ENCODE peak calls at places on chromosomes 16 and 17, in four cellular contexts. One of them, this sample, is unnamed.

GRCh38 chr17:66523378-66524174 is 221.2 kb downstream of the PRKCA start:
- DNase-seq in IMR-90: peak
- DNase-seq in H1: no peak
- DNase-seq in H9: no peak
- DNase-seq in this sample: no peak

GRCh38 chr16:58271589-58271988 is 23.2 kb downstream of the PRSS54 start:
- DNase-seq in IMR-90: no peak
- DNase-seq in H1: no peak
- DNase-seq in H9: no peak
- DNase-seq in this sample: no peak

GRCh38 chr17:75440738-75441448 is 15.5 kb upstream of the TMEM94 start:
- DNase-seq in IMR-90: no peak
- DNase-seq in H1: no peak
- DNase-seq in H9: no peak
- DNase-seq in this sample: no peak

GRCh38 chr17:40073454-40074174 is 10.8 kb downstream of the THRA start:
- DNase-seq in IMR-90: no peak
- DNase-seq in H1: no peak
- DNase-seq in H9: no peak
- DNase-seq in this sample: no peak

GRCh38 chr17:76527430-76528111 is 9.9 kb downstream of the CYGB start:
- DNase-seq in IMR-90: peak
- DNase-seq in H1: no peak
- DNase-seq in H9: peak
- DNase-seq in this sample: peak

GRCh38 chr17:81186203-81186602 is 20.2 kb upstream of the AATK start:
- DNase-seq in IMR-90: no peak
- DNase-seq in H1: no peak
- DNase-seq in H9: no peak
- DNase-seq in this sample: no peak

GRCh38 chr17:65519471-65519870 is 42.0 kb downstream of the AXIN2 start:
- DNase-seq in IMR-90: no peak
- DNase-seq in H1: no peak
- DNase-seq in H9: no peak
- DNase-seq in this sample: peak

GRCh38 chr16:4515611-4516233 is 22.9 kb downstream of the CDIP1 start:
- DNase-seq in IMR-90: no peak
- DNase-seq in H1: no peak
- DNase-seq in H9: no peak
- DNase-seq in this sample: no peak

GRCh38 chr17:6498798-6499540 is 54.7 kb downstream of the PIMREG start:
- DNase-seq in IMR-90: no peak
- DNase-seq in H1: no peak
- DNase-seq in H9: no peak
- DNase-seq in this sample: no peak

GRCh38 chr17:81035389-81036127 is 607 bp downstream of the BAIAP2 start:
- DNase-seq in IMR-90: no peak
- DNase-seq in H1: no peak
- DNase-seq in H9: no peak
- DNase-seq in this sample: no peak

GRCh38 chr16:82034981-82035612 is at the start of gene HSD17B2:
- DNase-seq in IMR-90: peak
- DNase-seq in H1: no peak
- DNase-seq in H9: no peak
- DNase-seq in this sample: no peak

GRCh38 chr17:9956474-9957131 is 51.5 kb upstream of the RCVRN start:
- DNase-seq in IMR-90: no peak
- DNase-seq in H1: no peak
- DNase-seq in H9: no peak
- DNase-seq in this sample: no peak

GRCh38 chr16:77722315-77723107 is at the start of gene NUDT7:
- DNase-seq in IMR-90: peak
- DNase-seq in H1: peak
- DNase-seq in H9: peak
- DNase-seq in this sample: peak

GRCh38 chr16:58970775-58971174 is 236.7 kb upstream of the GOT2 start:
- DNase-seq in IMR-90: no peak
- DNase-seq in H1: no peak
- DNase-seq in H9: no peak
- DNase-seq in this sample: no peak

GRCh38 chr17:44828919-44829557 is 1.0 kb downstream of the GJC1 start:
- DNase-seq in IMR-90: no peak
- DNase-seq in H1: no peak
- DNase-seq in H9: no peak
- DNase-seq in this sample: peak

GRCh38 chr17:65801513-65801912 is 240.1 kb upstream of the AXIN2 start:
- DNase-seq in IMR-90: no peak
- DNase-seq in H1: no peak
- DNase-seq in H9: no peak
- DNase-seq in this sample: no peak

GRCh38 chr17:61635913-61636432 is 45.0 kb upstream of the NACA2 start:
- DNase-seq in IMR-90: peak
- DNase-seq in H1: no peak
- DNase-seq in H9: peak
- DNase-seq in this sample: peak

GRCh38 chr17:36840796-36841195 is 96.5 kb upstream of the LHX1 start:
- DNase-seq in IMR-90: no peak
- DNase-seq in H1: no peak
- DNase-seq in H9: no peak
- DNase-seq in this sample: no peak
- H4K5ac ChIP-seq in IMR-90: no peak
- H4K5ac ChIP-seq in H1: no peak
- H4K5ac ChIP-seq in H9: no peak
- H4K5ac ChIP-seq in this sample: no peak

GRCh38 chr17:4332296-4332970 is 34.0 kb downstream of the UBE2G1 start:
- DNase-seq in IMR-90: peak
- DNase-seq in H1: no peak
- DNase-seq in H9: no peak
- DNase-seq in this sample: peak
- H4K5ac ChIP-seq in IMR-90: no peak
- H4K5ac ChIP-seq in H1: no peak
- H4K5ac ChIP-seq in H9: no peak
- H4K5ac ChIP-seq in this sample: no peak

GRCh38 chr16:3173892-3174617 is 13.9 kb upstream of the OR1F1 start:
- DNase-seq in IMR-90: no peak
- DNase-seq in H1: no peak
- DNase-seq in H9: peak
- DNase-seq in this sample: peak
- H4K5ac ChIP-seq in IMR-90: no peak
- H4K5ac ChIP-seq in H1: no peak
- H4K5ac ChIP-seq in H9: no peak
- H4K5ac ChIP-seq in this sample: no peak

DNA sequence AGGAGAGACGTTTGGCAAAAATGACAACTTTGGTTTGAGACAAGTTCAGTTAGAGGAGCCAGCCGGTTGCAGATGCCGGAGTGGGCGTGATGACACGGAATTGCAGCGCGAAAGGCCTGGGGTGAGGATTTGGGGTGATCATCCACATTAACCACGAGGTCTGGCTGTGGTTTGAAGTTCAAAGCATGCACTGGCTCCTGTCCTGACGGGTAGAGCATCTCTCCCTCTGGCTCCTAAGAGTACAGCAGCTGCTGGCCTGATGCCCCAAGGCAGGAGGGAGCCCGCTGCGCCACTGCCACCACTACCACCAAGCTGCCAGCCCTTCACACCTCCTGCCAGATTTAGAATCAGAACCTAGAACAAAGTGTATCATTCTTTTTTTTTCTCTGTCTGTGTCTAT is 3.7 kb downstream of the RHBDL3 start:
- DNase-seq in IMR-90: no peak
- DNase-seq in H1: no peak
- DNase-seq in H9: no peak
- DNase-seq in this sample: no peak
- H4K5ac ChIP-seq in IMR-90: no peak
- H4K5ac ChIP-seq in H1: no peak
- H4K5ac ChIP-seq in H9: no peak
- H4K5ac ChIP-seq in this sample: no peak